ENCODE peak calls at places on chromosomes 11 and 22, in five cellular contexts. Z is T-helper 1 cell; A is activated CD4-positive, alpha-beta T cell treated with anti-CD3 and anti-CD28 coated beads, Interleukin-2, amount 10 ng/mL, durations not matched to agents 7 days and 5 days; Q is left cardiac atrium; E is NCI-H1417. L is an unnamed sample.

GRCh38 chr11:61541568-61541967 is 33.0 kb downstream of the LRRC10B start:
- DNase-seq in Z (no peak), Q (no peak), E (peak; percentile 75), A (no peak), L (peak; percentile 31)

GRCh38 chr11:130165601-130166456 is 6.2 kb downstream of the ST14 start:
- DNase-seq in E (no peak), Q (no peak), A (no peak), Z (no peak), L (no peak)

GRCh38 chr22:37777122-37777687 is 30.5 kb upstream of the GCAT start:
- DNase-seq in Z (no peak), E (peak; percentile 27), Q (no peak), A (no peak), L (peak; percentile 83)

GRCh38 chr11:121688860-121689614 is 236.3 kb upstream of the SORL1-AS1 start:
- DNase-seq in Q (no peak), A (no peak), Z (no peak), E (no peak), L (no peak)

GRCh38 chr11:14414470-14415461 is 55.8 kb upstream of the RRAS2 start:
- DNase-seq in Z (peak; percentile 38), E (no peak), Q (no peak), A (peak; percentile 82), L (peak; percentile 69)

GRCh38 chr11:110505514-110506284 is 76.0 kb downstream of the FDX1 start:
- DNase-seq in Z (no peak), Q (no peak), E (peak; percentile 28), A (no peak), L (no peak)

GRCh38 chr11:17931595-17931994 is 81.3 kb downstream of the SERGEF start:
- DNase-seq in Z (no peak), E (no peak), A (no peak), Q (no peak), L (no peak)

GRCh38 chr11:118560806-118561205 is 4.9 kb downstream of the IFT46 start:
- DNase-seq in Q (no peak), Z (no peak), A (no peak), E (no peak), L (no peak)

GRCh38 chr11:18369398-18369797 is 25.0 kb upstream of the LDHA start:
- DNase-seq in E (no peak), Q (no peak), A (no peak), Z (no peak), L (no peak)

GRCh38 chr11:104467414-104467813 is 303.5 kb upstream of the PDGFD start:
- DNase-seq in A (no peak), Q (no peak), E (no peak), Z (no peak), L (no peak)

GRCh38 chr11:117744471-117745280 is 52.3 kb downstream of the DSCAML1 start:
- DNase-seq in A (no peak), Q (no peak), Z (no peak), E (peak; percentile 28), L (no peak)

GRCh38 chr22:30483169-30483568 is 11.4 kb upstream of the SEC14L3 start:
- DNase-seq in Z (no peak), Q (no peak), E (no peak), A (no peak), L (no peak)

GRCh38 chr22:46738961-46739870 is 1.2 kb upstream of the CERK start:
- DNase-seq in Q (peak; percentile 57), Z (peak; percentile 58), E (peak; percentile 64), A (peak; percentile 80), L (peak; percentile 54)

GRCh38 chr11:121572581-121573059 is 119.9 kb upstream of the SORL1-AS1 start:
- DNase-seq in A (no peak), E (peak; percentile 15), Q (no peak), Z (no peak), L (no peak)

GRCh38 chr11:11396290-11397042 is 43.4 kb upstream of the CSNK2A3 start:
- DNase-seq in Z (no peak), Q (no peak), A (no peak), E (no peak), L (peak; percentile 89)

GRCh38 chr11:9386901-9387300 is 2.4 kb downstream of the IPO7 start:
- DNase-seq in Q (no peak), Z (no peak), E (no peak), A (no peak), L (no peak)

GRCh38 chr11:134350381-134350780 is 18.6 kb downstream of the GLB1L2 start:
- DNase-seq in Z (no peak), Q (no peak), E (no peak), A (no peak), L (no peak)

GRCh38 chr22:37249946-37250345 is 5.9 kb upstream of the RAC2 start:
- DNase-seq in Q (no peak), E (no peak), A (no peak), Z (no peak), L (no peak)

L was measured in fibroblast of villous mesenchyme.